ENCODE peak calls at places on chromosomes 3 and 15, in four cellular contexts. One of them, this sample, is unnamed.

GRCh38 chr3:183774631-183775030 is 50.7 kb downstream of the MAP6D1 start:
- DNase-seq in neuronal stem cell: no peak
- DNase-seq in foreskin keratinocyte: no peak
- DNase-seq in RWPE1: no peak
- DNase-seq in this sample: no peak

GRCh38 chr15:22780267-22780666 is 6.2 kb upstream of the NIPA1 start:
- DNase-seq in neuronal stem cell: no peak
- DNase-seq in RWPE1: no peak
- DNase-seq in foreskin keratinocyte: peak
- DNase-seq in this sample: peak

GRCh38 chr15:60551147-60551780 is 72.3 kb upstream of the ICE2 start:
- DNase-seq in RWPE1: no peak
- DNase-seq in neuronal stem cell: no peak
- DNase-seq in foreskin keratinocyte: no peak
- DNase-seq in this sample: no peak

GRCh38 chr3:126676919-126677705 is 22.2 kb upstream of the TXNRD3 start:
- DNase-seq in foreskin keratinocyte: no peak
- DNase-seq in neuronal stem cell: no peak
- DNase-seq in RWPE1: no peak
- DNase-seq in this sample: no peak

GRCh38 chr3:359672-360071 is 163.1 kb downstream of the CHL1 start:
- DNase-seq in RWPE1: no peak
- DNase-seq in foreskin keratinocyte: no peak
- DNase-seq in neuronal stem cell: no peak
- DNase-seq in this sample: no peak

GRCh38 chr15:30043211-30043655 is 39.5 kb upstream of the GOLGA8J start:
- DNase-seq in foreskin keratinocyte: no peak
- DNase-seq in neuronal stem cell: no peak
- DNase-seq in RWPE1: peak
- DNase-seq in this sample: no peak

GRCh38 chr15:91142097-91142744 is 42.2 kb downstream of the SV2B start:
- DNase-seq in foreskin keratinocyte: no peak
- DNase-seq in RWPE1: peak
- DNase-seq in neuronal stem cell: no peak
- DNase-seq in this sample: no peak

GRCh38 chr3:87549208-87549607 is 272.8 kb upstream of the POU1F1 start:
- DNase-seq in foreskin keratinocyte: no peak
- DNase-seq in neuronal stem cell: no peak
- DNase-seq in RWPE1: no peak
- DNase-seq in this sample: no peak

GRCh38 chr15:99113547-99114271 is 8.8 kb downstream of the SYNM start:
- DNase-seq in foreskin keratinocyte: no peak
- DNase-seq in RWPE1: no peak
- DNase-seq in neuronal stem cell: no peak
- DNase-seq in this sample: no peak

GRCh38 chr3:133038731-133039398 is 674 bp downstream of the TMEM108 start:
- DNase-seq in RWPE1: peak
- DNase-seq in foreskin keratinocyte: no peak
- DNase-seq in neuronal stem cell: peak
- DNase-seq in this sample: no peak

GRCh38 chr15:25439456-25439836 is 622 bp upstream of the UBE3A start:
- DNase-seq in foreskin keratinocyte: peak
- DNase-seq in RWPE1: peak
- DNase-seq in neuronal stem cell: peak
- DNase-seq in this sample: no peak

GRCh38 chr15:92421980-92422379 is 28.3 kb downstream of the ST8SIA2 start:
- DNase-seq in foreskin keratinocyte: peak
- DNase-seq in neuronal stem cell: no peak
- DNase-seq in RWPE1: no peak
- DNase-seq in this sample: no peak

GRCh38 chr3:53804697-53805462 is 41.3 kb downstream of the CHDH start:
- DNase-seq in foreskin keratinocyte: peak
- DNase-seq in neuronal stem cell: no peak
- DNase-seq in RWPE1: peak
- DNase-seq in this sample: no peak

GRCh38 chr3:64214697-64215018 is 10.6 kb downstream of the PRICKLE2 start:
- DNase-seq in RWPE1: no peak
- DNase-seq in foreskin keratinocyte: no peak
- DNase-seq in neuronal stem cell: no peak
- DNase-seq in this sample: no peak

GRCh38 chr15:86231864-86232801 is 152.5 kb downstream of the AGBL1 start:
- DNase-seq in RWPE1: peak
- DNase-seq in neuronal stem cell: peak
- DNase-seq in foreskin keratinocyte: peak
- DNase-seq in this sample: no peak

GRCh38 chr15:23877502-23878412 is 190.7 kb upstream of the NDN start:
- DNase-seq in RWPE1: peak
- DNase-seq in neuronal stem cell: peak
- DNase-seq in foreskin keratinocyte: no peak
- DNase-seq in this sample: no peak

GRCh38 chr3:112818289-112818688 is 28.4 kb downstream of the CD200R1L start:
- DNase-seq in foreskin keratinocyte: no peak
- DNase-seq in RWPE1: peak
- DNase-seq in neuronal stem cell: no peak
- DNase-seq in this sample: no peak

GRCh38 chr3:138935864-138936762 is 10.8 kb downstream of the FOXL2 start:
- DNase-seq in foreskin keratinocyte: no peak
- DNase-seq in RWPE1: peak
- DNase-seq in neuronal stem cell: peak
- DNase-seq in this sample: no peak

GRCh38 chr15:92733934-92734521 is 78.5 kb upstream of the FAM174B start:
- DNase-seq in neuronal stem cell: no peak
- DNase-seq in RWPE1: no peak
- DNase-seq in foreskin keratinocyte: no peak
- DNase-seq in this sample: no peak

GRCh38 chr15:71448688-71449114 is 333.4 kb downstream of the THSD4 start:
- DNase-seq in RWPE1: peak
- DNase-seq in foreskin keratinocyte: peak
- DNase-seq in neuronal stem cell: peak
- DNase-seq in this sample: no peak

GRCh38 chr3:65200312-65200711 is 512.5 kb upstream of the ADAMTS9 start:
- DNase-seq in RWPE1: no peak
- DNase-seq in neuronal stem cell: no peak
- DNase-seq in foreskin keratinocyte: no peak
- DNase-seq in this sample: no peak

GRCh38 chr15:68187559-68187958 is 17.6 kb downstream of the CALML4 start:
- DNase-seq in foreskin keratinocyte: no peak
- DNase-seq in RWPE1: peak
- DNase-seq in neuronal stem cell: no peak
- DNase-seq in this sample: no peak

GRCh38 chr3:115595611-115596010 is 27.7 kb upstream of the GAP43 start:
- DNase-seq in foreskin keratinocyte: no peak
- DNase-seq in RWPE1: no peak
- DNase-seq in neuronal stem cell: no peak
- DNase-seq in this sample: no peak

GRCh38 chr3:141949394-141949793 is 73.0 kb downstream of the ATP1B3 start:
- DNase-seq in RWPE1: no peak
- DNase-seq in neuronal stem cell: no peak
- DNase-seq in foreskin keratinocyte: no peak
- DNase-seq in this sample: no peak

GRCh38 chr3:141942006-141942405 is 65.6 kb downstream of the ATP1B3 start:
- DNase-seq in neuronal stem cell: no peak
- DNase-seq in foreskin keratinocyte: no peak
- DNase-seq in RWPE1: no peak
- DNase-seq in this sample: no peak

GRCh38 chr3:141949972-141950371 is 73.5 kb downstream of the ATP1B3 start:
- DNase-seq in foreskin keratinocyte: no peak
- DNase-seq in neuronal stem cell: no peak
- DNase-seq in RWPE1: no peak
- DNase-seq in this sample: no peak

GRCh38 chr3:141941093-141941492 is 64.7 kb downstream of the ATP1B3 start:
- DNase-seq in foreskin keratinocyte: no peak
- DNase-seq in RWPE1: no peak
- DNase-seq in neuronal stem cell: no peak
- DNase-seq in this sample: no peak

GRCh38 chr3:141945726-141946125 is 69.3 kb downstream of the ATP1B3 start:
- DNase-seq in RWPE1: no peak
- DNase-seq in neuronal stem cell: no peak
- DNase-seq in foreskin keratinocyte: no peak
- DNase-seq in this sample: no peak
- H3K27ac ChIP-seq in RWPE1: no peak
- H3K27ac ChIP-seq in neuronal stem cell: no peak
- H3K27ac ChIP-seq in foreskin keratinocyte: no peak
- H3K27ac ChIP-seq in this sample: no peak

DNA sequence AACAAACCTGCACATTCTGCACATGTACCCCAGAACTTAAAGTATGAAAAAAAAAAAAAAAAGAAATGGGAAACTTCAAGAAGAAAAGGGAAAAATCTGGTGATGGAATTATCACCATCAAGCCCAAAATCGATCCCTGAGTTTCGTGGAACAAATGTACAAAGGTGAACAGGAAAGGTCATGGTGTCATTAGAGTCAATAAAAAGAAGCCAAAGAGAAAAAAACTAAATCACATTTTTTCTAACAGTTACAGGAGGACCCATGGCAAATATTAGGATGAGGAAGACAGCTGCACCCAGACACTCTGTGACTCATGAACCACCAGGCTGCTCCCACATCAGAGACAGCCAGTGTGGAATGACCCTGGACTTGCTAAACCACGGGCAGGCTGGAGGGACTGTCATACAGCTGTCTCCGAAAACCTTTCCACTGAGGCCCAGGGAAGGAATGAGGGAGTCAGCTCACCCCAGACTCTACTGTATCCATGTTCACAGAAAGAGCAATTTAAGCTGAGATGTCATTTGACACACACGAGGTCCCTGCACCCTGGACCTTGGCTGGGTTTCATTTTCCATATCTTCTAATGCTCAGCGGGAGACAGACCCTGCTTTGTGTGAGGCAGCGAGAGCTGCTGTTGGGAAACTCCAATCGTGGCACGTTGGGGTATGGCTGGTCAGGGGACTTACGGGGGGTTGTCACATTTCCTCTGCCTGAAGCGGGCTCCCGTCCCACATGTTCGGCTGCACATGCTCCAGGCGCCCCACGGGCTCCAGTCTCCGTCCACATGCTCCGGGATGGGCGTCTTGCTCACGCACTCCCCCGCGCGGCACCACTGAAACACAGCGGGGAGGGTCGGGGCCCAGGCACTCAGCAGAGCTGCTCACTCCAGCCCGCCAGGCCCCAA is 210.2 kb downstream of the ADAMTS17 start:
- DNase-seq in foreskin keratinocyte: no peak
- DNase-seq in RWPE1: no peak
- DNase-seq in neuronal stem cell: no peak
- DNase-seq in this sample: no peak
- H3K27ac ChIP-seq in foreskin keratinocyte: no peak
- H3K27ac ChIP-seq in RWPE1: no peak
- H3K27ac ChIP-seq in neuronal stem cell: no peak
- H3K27ac ChIP-seq in this sample: no peak

GRCh38 chr3:31224936-31225335 is 307.8 kb upstream of the STT3B start:
- DNase-seq in neuronal stem cell: no peak
- DNase-seq in foreskin keratinocyte: no peak
- DNase-seq in RWPE1: no peak
- DNase-seq in this sample: no peak

GRCh38 chr3:31230425-31230824 is 302.3 kb upstream of the STT3B start:
- DNase-seq in neuronal stem cell: no peak
- DNase-seq in foreskin keratinocyte: no peak
- DNase-seq in RWPE1: no peak
- DNase-seq in this sample: no peak

GRCh38 chr3:31226331-31226730 is 306.4 kb upstream of the STT3B start:
- DNase-seq in foreskin keratinocyte: no peak
- DNase-seq in RWPE1: no peak
- DNase-seq in neuronal stem cell: no peak
- DNase-seq in this sample: no peak

GRCh38 chr3:31225923-31226322 is 306.8 kb upstream of the STT3B start:
- DNase-seq in RWPE1: no peak
- DNase-seq in foreskin keratinocyte: no peak
- DNase-seq in neuronal stem cell: no peak
- DNase-seq in this sample: no peak

DNA sequence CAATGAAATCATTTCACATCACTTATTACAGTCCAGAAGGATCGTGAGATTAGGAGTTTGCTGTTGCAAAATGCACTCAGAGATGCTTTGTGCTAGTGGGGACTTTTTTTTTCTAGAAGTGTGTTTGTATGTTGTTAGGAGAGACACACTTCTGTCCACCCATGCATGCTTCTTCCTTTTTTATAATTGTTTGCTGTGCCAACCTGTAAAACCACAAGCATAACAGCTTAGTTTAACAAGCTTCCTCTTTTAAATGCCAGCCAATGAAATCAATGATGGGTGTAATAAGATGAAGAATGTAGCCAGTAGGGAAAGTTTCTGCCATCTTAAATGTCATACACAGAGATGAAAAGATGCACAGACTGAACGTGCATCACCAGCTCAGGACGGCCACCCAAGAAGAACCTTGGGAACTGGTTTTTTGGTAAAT is 305.6 kb upstream of the STT3B start:
- DNase-seq in neuronal stem cell: no peak
- DNase-seq in RWPE1: no peak
- DNase-seq in foreskin keratinocyte: no peak
- DNase-seq in this sample: no peak
- H3K27ac ChIP-seq in neuronal stem cell: no peak
- H3K27ac ChIP-seq in RWPE1: no peak
- H3K27ac ChIP-seq in foreskin keratinocyte: no peak
- H3K27ac ChIP-seq in this sample: no peak

GRCh38 chr3:37945803-37946530 is 44.6 kb upstream of the VILL start:
- DNase-seq in foreskin keratinocyte: peak
- DNase-seq in RWPE1: peak
- DNase-seq in neuronal stem cell: no peak
- DNase-seq in this sample: peak
- H3K27ac ChIP-seq in foreskin keratinocyte: peak
- H3K27ac ChIP-seq in RWPE1: peak
- H3K27ac ChIP-seq in neuronal stem cell: no peak
- H3K27ac ChIP-seq in this sample: peak

GRCh38 chr3:189278211-189278610 is 106.4 kb downstream of the TPRG1 start:
- DNase-seq in neuronal stem cell: no peak
- DNase-seq in RWPE1: no peak
- DNase-seq in foreskin keratinocyte: no peak
- DNase-seq in this sample: no peak
- H3K27ac ChIP-seq in neuronal stem cell: no peak
- H3K27ac ChIP-seq in RWPE1: peak
- H3K27ac ChIP-seq in foreskin keratinocyte: no peak
- H3K27ac ChIP-seq in this sample: peak